ENCODE peak calls at places on chromosomes 13 and 19, in four cellular contexts. One of them, this sample, is unnamed.

GRCh38 chr19:10111405-10111811 is at the start of gene P2RY11:
- DNase-seq in left lung: peak; percentile 82
- DNase-seq in stimulated activated CD4-positive, alpha-beta T cell treated with anti-CD3 and anti-CD28 coated beads, TNF-alpha, amount 100 ng/mL, for 48 hours: no peak
- DNase-seq in SK-N-SH: peak; percentile 23
- DNase-seq in this sample: no peak

GRCh38 chr13:100214886-100215285 is 126.0 kb downstream of the PCCA start:
- DNase-seq in left lung: no peak
- DNase-seq in stimulated activated CD4-positive, alpha-beta T cell treated with anti-CD3 and anti-CD28 coated beads, TNF-alpha, amount 100 ng/mL, for 48 hours: no peak
- DNase-seq in SK-N-SH: no peak
- DNase-seq in this sample: no peak

GRCh38 chr19:38068851-38069250 is 155.2 kb downstream of the DPF1 start:
- DNase-seq in left lung: no peak
- DNase-seq in stimulated activated CD4-positive, alpha-beta T cell treated with anti-CD3 and anti-CD28 coated beads, TNF-alpha, amount 100 ng/mL, for 48 hours: no peak
- DNase-seq in SK-N-SH: no peak
- DNase-seq in this sample: no peak

GRCh38 chr19:10624585-10624984 is 768 bp upstream of the SLC44A2 start:
- DNase-seq in left lung: no peak
- DNase-seq in stimulated activated CD4-positive, alpha-beta T cell treated with anti-CD3 and anti-CD28 coated beads, TNF-alpha, amount 100 ng/mL, for 48 hours: no peak
- DNase-seq in SK-N-SH: no peak
- DNase-seq in this sample: no peak

GRCh38 chr19:31881988-31882387 is 463.4 kb upstream of the ZNF507 start:
- DNase-seq in left lung: no peak
- DNase-seq in stimulated activated CD4-positive, alpha-beta T cell treated with anti-CD3 and anti-CD28 coated beads, TNF-alpha, amount 100 ng/mL, for 48 hours: no peak
- DNase-seq in SK-N-SH: no peak
- DNase-seq in this sample: no peak

GRCh38 chr13:20160346-20161274 is at the start of gene GJA3:
- DNase-seq in left lung: no peak
- DNase-seq in stimulated activated CD4-positive, alpha-beta T cell treated with anti-CD3 and anti-CD28 coated beads, TNF-alpha, amount 100 ng/mL, for 48 hours: no peak
- DNase-seq in SK-N-SH: peak; percentile 62
- DNase-seq in this sample: no peak

GRCh38 chr13:47478985-47479384 is 522.1 kb downstream of the SUCLA2 start:
- DNase-seq in left lung: no peak
- DNase-seq in stimulated activated CD4-positive, alpha-beta T cell treated with anti-CD3 and anti-CD28 coated beads, TNF-alpha, amount 100 ng/mL, for 48 hours: no peak
- DNase-seq in SK-N-SH: no peak
- DNase-seq in this sample: no peak

GRCh38 chr13:51328488-51328887 is 11.0 kb upstream of the SERPINE3 start:
- DNase-seq in left lung: no peak
- DNase-seq in stimulated activated CD4-positive, alpha-beta T cell treated with anti-CD3 and anti-CD28 coated beads, TNF-alpha, amount 100 ng/mL, for 48 hours: no peak
- DNase-seq in SK-N-SH: no peak
- DNase-seq in this sample: no peak

GRCh38 chr13:51590966-51591627 is 6.8 kb downstream of the WDFY2 start:
- DNase-seq in left lung: no peak
- DNase-seq in stimulated activated CD4-positive, alpha-beta T cell treated with anti-CD3 and anti-CD28 coated beads, TNF-alpha, amount 100 ng/mL, for 48 hours: no peak
- DNase-seq in SK-N-SH: peak; percentile 41
- DNase-seq in this sample: no peak

GRCh38 chr19:15811476-15811875 is 4.0 kb downstream of the OR10H1 start:
- DNase-seq in left lung: no peak
- DNase-seq in stimulated activated CD4-positive, alpha-beta T cell treated with anti-CD3 and anti-CD28 coated beads, TNF-alpha, amount 100 ng/mL, for 48 hours: no peak
- DNase-seq in SK-N-SH: no peak
- DNase-seq in this sample: no peak

GRCh38 chr13:97978661-97979450 is 25.4 kb downstream of the IPO5 start:
- DNase-seq in left lung: no peak
- DNase-seq in stimulated activated CD4-positive, alpha-beta T cell treated with anti-CD3 and anti-CD28 coated beads, TNF-alpha, amount 100 ng/mL, for 48 hours: no peak
- DNase-seq in SK-N-SH: no peak
- DNase-seq in this sample: no peak

GRCh38 chr19:3397266-3398022 is 31.1 kb downstream of the NFIC start:
- DNase-seq in left lung: no peak
- DNase-seq in stimulated activated CD4-positive, alpha-beta T cell treated with anti-CD3 and anti-CD28 coated beads, TNF-alpha, amount 100 ng/mL, for 48 hours: no peak
- DNase-seq in SK-N-SH: peak; percentile 47
- DNase-seq in this sample: no peak